ENCODE peak calls at places on chromosome 3, in ten cellular contexts. Q is tibial nerve, T is stomach, S is A549, W is transverse colon, Y is K562, O is SK-N-SH, D is suprapubic skin, Z is HepG2, V is H1. A is an unnamed sample.
A peak's percentile ranks its signal among the peaks of the same experiment; 100 is the strongest.

GRCh38 chr3:105448338-105448982 is 81.8 kb downstream of the ALCAM start:
- DNase-seq in O (peak; percentile 51), W (no peak), Z (no peak), D (no peak), S (no peak), V (no peak), Q (no peak), T (no peak), Y (no peak), A (no peak)

GRCh38 chr3:144801890-144802289 is 830.3 kb downstream of the DIPK2A start:
- DNase-seq in S (no peak), V (no peak), Z (no peak), O (no peak), Q (no peak), T (no peak), D (no peak), W (no peak), Y (no peak), A (no peak)

GRCh38 chr3:55307622-55308021 is 179.5 kb downstream of the WNT5A start:
- DNase-seq in S (no peak), Y (no peak), V (no peak), O (no peak), W (no peak), T (no peak), D (no peak), Z (no peak), Q (no peak), A (no peak)

GRCh38 chr3:23159929-23160328 is 43.2 kb upstream of the UBE2E2 start:
- DNase-seq in Y (no peak), T (no peak), Q (no peak), S (peak; percentile 32), W (no peak), D (no peak), V (no peak), O (no peak), Z (no peak), A (no peak)

GRCh38 chr3:51375136-51375535 is 10.0 kb upstream of the MANF start:
- DNase-seq in V (no peak), O (no peak), Q (no peak), S (no peak), Y (no peak), Z (no peak), T (no peak), W (no peak), D (no peak), A (no peak)

GRCh38 chr3:39809181-39809994 is at the start of gene MYRIP:
- DNase-seq in W (peak; percentile 81), D (no peak), Y (peak; percentile 98), S (no peak), O (peak; percentile 96), Z (peak; percentile 32), Q (no peak), T (peak; percentile 90), V (no peak), A (peak; percentile 69)

GRCh38 chr3:166527325-166527724 is 690.1 kb upstream of the BCHE start:
- DNase-seq in Q (no peak), V (no peak), T (no peak), Y (no peak), Z (no peak), O (no peak), S (no peak), W (no peak), D (no peak), A (no peak)

GRCh38 chr3:62553811-62554210 is 180.5 kb upstream of the FEZF2 start:
- DNase-seq in Z (no peak), Y (no peak), T (no peak), V (no peak), D (no peak), O (no peak), Q (no peak), S (no peak), W (no peak), A (no peak)

GRCh38 chr3:23712656-23713559 is 92.8 kb upstream of the UBE2E1 start:
- DNase-seq in Q (peak; percentile 60), S (peak; percentile 38), Y (no peak), V (peak; percentile 72), O (peak; percentile 69), D (no peak), T (no peak), W (peak; percentile 16), Z (no peak), A (peak; percentile 83)

GRCh38 chr3:175606650-175607318 is 747.6 kb downstream of the NAALADL2 start:
- DNase-seq in Z (no peak), O (no peak), Y (no peak), V (no peak), W (no peak), D (no peak), S (no peak), Q (no peak), T (no peak), A (no peak)

GRCh38 chr3:172135766-172136729 is 96.7 kb downstream of the FNDC3B start:
- DNase-seq in Q (no peak), O (no peak), W (no peak), Z (no peak), T (no peak), S (peak; percentile 73), Y (no peak), D (no peak), V (no peak), A (no peak)

GRCh38 chr3:172138792-172139507 is 99.6 kb downstream of the FNDC3B start:
- DNase-seq in Z (peak; percentile 70), S (peak; percentile 57), Y (peak; percentile 47), W (peak; percentile 66), Q (peak; percentile 82), O (no peak), V (no peak), D (no peak), T (peak; percentile 61), A (peak; percentile 79)

GRCh38 chr3:172138031-172138538 is 98.7 kb downstream of the FNDC3B start:
- DNase-seq in O (no peak), Z (no peak), S (peak; percentile 60), Q (no peak), Y (no peak), D (no peak), T (no peak), V (no peak), W (no peak), A (no peak)

GRCh38 chr3:172139528-172140276 is 100.3 kb downstream of the FNDC3B start:
- DNase-seq in O (no peak), W (no peak), Q (no peak), V (no peak), D (no peak), S (no peak), Z (no peak), T (no peak), Y (no peak), A (no peak)

GRCh38 chr3:172137287-172138030 is 98.1 kb downstream of the FNDC3B start:
- DNase-seq in Q (no peak), Y (no peak), V (no peak), O (no peak), S (peak; percentile 63), Z (no peak), T (no peak), W (no peak), D (no peak), A (no peak)
- TF ChIP-seq EP300 in Q (no peak), Y (no peak), V (no peak), O (no peak), S (peak; percentile 49), Z (no peak), T (no peak), W (no peak), D (no peak), A (no peak)

GRCh38 chr3:185658504-185658912 is 72.4 kb downstream of the SENP2 start:
- DNase-seq in Q (peak; percentile 90), V (no peak), O (no peak), D (peak; percentile 90), Y (no peak), W (peak; percentile 65), T (peak; percentile 40), Z (peak; percentile 14), S (peak; percentile 43), A (peak; percentile 91)

GRCh38 chr3:185657211-185657610 is 71.1 kb downstream of the SENP2 start:
- DNase-seq in V (no peak), O (no peak), Y (no peak), S (no peak), Q (no peak), W (no peak), T (no peak), Z (no peak), D (no peak), A (peak; percentile 46)

GRCh38 chr3:185659942-185660921 is 74.1 kb downstream of the SENP2 start:
- DNase-seq in W (peak; percentile 82), Z (peak; percentile 72), D (peak; percentile 85), Q (peak; percentile 79), V (peak; percentile 61), O (peak; percentile 78), S (peak; percentile 80), Y (peak; percentile 80), T (peak; percentile 82), A (peak; percentile 82)

GRCh38 chr3:185657691-185658503 is 71.8 kb downstream of the SENP2 start:
- DNase-seq in Y (no peak), S (no peak), Q (no peak), V (no peak), Z (no peak), D (no peak), T (no peak), O (no peak), W (no peak), A (peak; percentile 60)

GRCh38 chr3:185658943-185659342 is 72.8 kb downstream of the SENP2 start:
- DNase-seq in S (no peak), O (no peak), D (no peak), Y (no peak), W (no peak), T (no peak), Z (no peak), Q (no peak), V (no peak), A (peak; percentile 52)
- TF ChIP-seq EP300 in S (no peak), O (no peak), D (no peak), Y (no peak), W (no peak), T (no peak), Z (no peak), Q (no peak), V (no peak), A (no peak)

DNA sequence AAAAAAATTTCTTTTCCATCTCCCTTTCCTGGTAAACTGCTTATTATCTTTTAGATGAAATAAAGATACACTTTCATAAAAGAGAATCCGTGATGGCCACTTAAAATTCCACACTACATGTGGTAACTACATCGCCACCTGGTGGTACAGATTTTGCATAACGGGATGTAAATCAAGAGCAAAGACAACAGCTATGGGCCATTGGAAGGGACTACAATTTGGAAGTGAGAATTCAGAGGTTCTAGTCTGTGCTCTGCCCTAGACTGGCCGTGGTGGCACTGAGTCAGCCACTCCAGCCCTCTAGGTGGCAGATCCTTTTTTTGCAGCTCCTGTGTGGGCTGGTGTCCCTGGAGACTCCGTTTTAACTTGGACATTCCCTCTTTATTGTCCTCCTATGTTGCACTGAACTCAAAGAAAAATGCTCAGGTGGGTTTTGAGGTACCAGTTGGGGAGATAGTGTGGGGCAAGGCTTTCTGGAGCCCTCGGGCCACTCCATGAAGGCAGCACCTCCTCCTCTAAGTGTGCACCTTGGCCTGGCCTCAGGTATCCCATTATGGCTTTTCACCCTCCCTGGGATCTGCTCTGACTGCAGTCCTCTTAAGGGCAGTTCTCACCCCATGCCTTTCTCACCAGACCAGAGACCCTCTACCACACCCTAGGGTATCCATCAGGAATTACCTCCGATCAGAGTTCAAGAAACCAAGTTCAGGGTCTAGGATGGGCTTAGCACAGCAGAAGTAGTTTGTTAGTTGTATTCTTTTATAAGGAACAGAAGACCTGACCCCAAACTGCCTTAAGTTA is 54.9 kb downstream of the SPSB4 start:
- DNase-seq in O (peak; percentile 76), Y (peak; percentile 56), W (peak; percentile 68), V (no peak), Z (peak; percentile 74), T (peak; percentile 79), Q (peak; percentile 97), D (peak; percentile 75), S (peak; percentile 76), A (peak; percentile 88)
- TF ChIP-seq EP300 in O (no peak), Y (no peak), W (no peak), V (no peak), Z (no peak), T (no peak), Q (no peak), D (no peak), S (no peak), A (no peak)

GRCh38 chr3:115325539-115325938 is 178.5 kb upstream of the ZBTB20 start:
- DNase-seq in Z (peak; percentile 5), D (no peak), S (peak; percentile 20), V (no peak), Q (peak; percentile 7), T (no peak), Y (peak; percentile 8), W (no peak), O (no peak), A (no peak)
- TF ChIP-seq EP300 in Z (no peak), D (no peak), S (no peak), V (no peak), Q (no peak), T (no peak), Y (no peak), W (no peak), O (no peak), A (no peak)

A was measured in sigmoid colon.